ENCODE peak calls at places on chromosomes 2 and 18, in eight cellular contexts. Y is left ventricle myocardium inferior, O is fibroblast of the aortic adventitia, V is body of pancreas, L is AG10803, X is neural progenitor cell, G is progenitor cell of endocrine pancreas, B is psoas muscle. J is an unnamed sample.

GRCh38 chr2:1727101-1727771 is 17.1 kb downstream of the PXDN start:
- DNase-seq in O (peak), L (no peak), B (no peak), G (no peak), Y (peak), V (no peak), X (no peak), J (no peak)

GRCh38 chr2:201256001-201256544 is 4.3 kb upstream of the CASP8 start:
- DNase-seq in O (peak), Y (no peak), L (no peak), G (no peak), B (no peak), X (no peak), V (no peak), J (no peak)

GRCh38 chr2:46751897-46752296 is 163.7 kb downstream of the MCFD2 start:
- DNase-seq in O (no peak), L (no peak), G (no peak), V (no peak), X (no peak), B (no peak), Y (no peak), J (no peak)

GRCh38 chr18:7633171-7633570 is 66.1 kb downstream of the PTPRM start:
- DNase-seq in L (peak), Y (no peak), O (peak), X (no peak), G (no peak), B (no peak), V (no peak), J (no peak)

GRCh38 chr2:25955869-25956535 is 26.3 kb downstream of the KIF3C start:
- DNase-seq in O (no peak), L (no peak), Y (no peak), G (no peak), B (no peak), X (no peak), V (no peak), J (no peak)

GRCh38 chr2:215657844-215658243 is 222.0 kb upstream of the FN1 start:
- DNase-seq in V (no peak), L (peak), G (no peak), Y (no peak), B (no peak), X (no peak), O (peak), J (no peak)

GRCh38 chr2:237700583-237701032 is 73.2 kb downstream of the LRRFIP1 start:
- DNase-seq in O (peak), Y (peak), V (no peak), B (peak), L (peak), G (no peak), X (no peak), J (peak)

GRCh38 chr2:139196754-139197153 is 416.6 kb upstream of the NXPH2 start:
- DNase-seq in O (no peak), V (no peak), B (no peak), Y (no peak), X (no peak), L (no peak), G (no peak), J (no peak)

GRCh38 chr18:9139400-9140039 is 2.9 kb downstream of the ANKRD12 start:
- DNase-seq in O (no peak), G (no peak), X (no peak), V (no peak), B (no peak), L (peak), Y (no peak), J (no peak)

DNA sequence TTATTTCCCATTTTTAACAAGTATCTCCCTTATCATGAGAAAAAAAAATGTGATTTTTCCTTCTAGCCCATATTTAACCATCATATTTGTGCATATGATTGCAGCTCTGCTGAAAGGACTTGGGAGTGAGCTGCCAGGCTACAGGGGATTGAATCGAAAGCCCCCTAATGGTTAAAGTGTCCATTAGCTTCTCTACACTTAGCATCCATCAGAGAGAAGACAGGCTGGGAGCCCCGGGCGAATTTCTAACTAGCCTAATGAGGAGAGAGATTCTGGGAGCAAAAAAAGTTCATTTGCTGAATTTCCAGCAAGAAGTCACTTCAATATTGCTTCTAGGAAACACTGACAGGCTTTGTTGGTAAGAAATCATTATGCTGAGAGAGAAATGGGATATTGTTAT is 848.8 kb downstream of the TDRD15 start:
- DNase-seq in X (peak), L (no peak), O (no peak), V (no peak), B (no peak), Y (no peak), G (no peak), J (no peak)
- TF ChIP-seq CTCF in X (peak), L (no peak), O (no peak), V (no peak), B (no peak), Y (no peak), G (no peak), J (no peak)

GRCh38 chr2:66929632-66930385 is 467.3 kb upstream of the ETAA1 start:
- DNase-seq in G (no peak), Y (peak), L (peak), X (no peak), O (peak), B (peak), V (peak), J (no peak)

GRCh38 chr2:66925128-66925527 is 472.0 kb upstream of the ETAA1 start:
- DNase-seq in G (no peak), L (peak), O (peak), B (no peak), Y (no peak), X (no peak), V (no peak), J (no peak)

GRCh38 chr2:66926594-66927112 is 470.5 kb upstream of the ETAA1 start:
- DNase-seq in X (no peak), O (no peak), B (no peak), L (no peak), Y (no peak), G (no peak), V (no peak), J (no peak)

GRCh38 chr2:66930499-66931165 is 466.5 kb upstream of the ETAA1 start:
- DNase-seq in X (no peak), O (no peak), Y (no peak), B (no peak), L (no peak), G (no peak), V (no peak), J (no peak)
- TF ChIP-seq CTCF in X (no peak), O (no peak), Y (no peak), B (no peak), L (no peak), G (no peak), V (no peak), J (no peak)

DNA sequence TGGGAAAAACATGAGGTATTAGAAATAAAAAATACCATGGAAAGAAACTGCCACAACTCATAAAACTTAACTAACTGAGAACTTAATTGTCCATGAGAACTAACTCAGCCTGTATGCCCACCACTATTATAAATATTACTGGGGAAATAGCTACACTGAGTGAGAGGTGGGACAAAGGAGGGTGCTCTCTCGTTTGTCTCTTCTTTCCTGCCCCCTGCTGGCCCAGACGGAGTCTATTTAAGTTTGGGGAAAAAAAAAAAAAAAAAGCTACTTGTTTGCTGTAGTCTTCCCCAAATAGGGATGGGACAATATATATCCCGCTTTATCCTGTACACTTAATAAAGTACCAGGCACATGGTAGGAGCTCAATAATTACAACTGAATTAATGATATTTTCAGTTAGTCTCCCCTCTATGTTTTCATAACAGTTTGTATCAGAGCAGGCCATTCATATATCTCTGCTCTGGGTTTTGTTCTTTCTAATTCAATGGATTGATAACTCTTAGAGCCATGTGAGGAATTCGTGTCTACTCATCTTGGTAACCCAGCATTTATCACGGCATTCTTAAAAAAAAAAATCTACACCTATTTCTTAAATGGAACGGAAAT is 647.7 kb upstream of the PKDCC start:
- DNase-seq in X (peak), G (no peak), V (no peak), B (no peak), L (no peak), Y (no peak), O (no peak), J (peak)
- TF ChIP-seq CTCF in X (peak), G (peak), V (no peak), B (no peak), L (peak), Y (peak), O (no peak), J (peak)

GRCh38 chr2:102872388-102872787 is 110.6 kb downstream of the TMEM182 start:
- DNase-seq in B (no peak), Y (no peak), X (no peak), L (no peak), G (no peak), V (no peak), O (no peak), J (no peak)
- TF ChIP-seq CTCF in B (peak), Y (peak), X (peak), L (no peak), G (peak), V (peak), O (no peak), J (no peak)

GRCh38 chr18:57559311-57559710 is 27.2 kb downstream of the FECH start:
- DNase-seq in O (peak), X (no peak), B (no peak), V (no peak), Y (peak), G (no peak), L (no peak), J (no peak)
- TF ChIP-seq CTCF in O (no peak), X (no peak), B (no peak), V (no peak), Y (no peak), G (no peak), L (no peak), J (no peak)

J was measured in nephron progenitor cell.